ENCODE peak calls at places on chromosome 2, in four cellular contexts. N is hepatocyte, K is cardiac fibroblast, C is brain microvascular endothelial cell. D is an unnamed sample.

GRCh38 chr2:167181134-167181533 is 292.9 kb downstream of the XIRP2 start:
- DNase-seq in N (no peak), K (peak; percentile 34), C (peak; percentile 31), D (peak; percentile 79)

GRCh38 chr2:181916726-181917377 is 25.3 kb downstream of the ITPRID2 start:
- DNase-seq in N (no peak), K (peak; percentile 39), C (peak; percentile 70), D (peak; percentile 27)

GRCh38 chr2:215536476-215536875 is 100.6 kb upstream of the FN1 start:
- DNase-seq in N (no peak), K (no peak), C (no peak), D (no peak)

GRCh38 chr2:225165052-225165451 is 122.8 kb upstream of the DOCK10 start:
- DNase-seq in N (no peak), K (no peak), C (no peak), D (peak; percentile 68)

GRCh38 chr2:163370169-163370886 is 365.5 kb downstream of the FIGN start:
- DNase-seq in N (no peak), K (no peak), C (no peak), D (peak; percentile 39)

GRCh38 chr2:155301221-155301620 is 602.7 kb downstream of the KCNJ3 start:
- DNase-seq in N (no peak), K (no peak), C (no peak), D (peak; percentile 60)

GRCh38 chr2:165185633-165186032 is 18.2 kb downstream of the SCN3A start:
- DNase-seq in N (no peak), K (no peak), C (no peak), D (no peak)

GRCh38 chr2:192148620-192149321 is 46.0 kb downstream of the TMEFF2 start:
- DNase-seq in N (no peak), K (peak; percentile 45), C (peak; percentile 44), D (no peak)

GRCh38 chr2:254231-254630 is 9.6 kb downstream of the SH3YL1 start:
- DNase-seq in N (no peak), K (no peak), C (no peak), D (peak; percentile 45)

GRCh38 chr2:42124051-42124813 is 44.9 kb upstream of the EML4 start:
- DNase-seq in N (no peak), K (no peak), C (no peak), D (no peak)

GRCh38 chr2:30385327-30385726 is 61.7 kb upstream of the LCLAT1 start:
- DNase-seq in N (peak; percentile 64), K (peak; percentile 51), C (peak; percentile 40), D (peak; percentile 33)

GRCh38 chr2:149080964-149081363 is 42.5 kb downstream of the LYPD6B start:
- DNase-seq in N (no peak), K (no peak), C (no peak), D (no peak)

GRCh38 chr2:205948496-205948837 is 137.5 kb downstream of the INO80D start:
- DNase-seq in N (no peak), K (no peak), C (no peak), D (no peak)

GRCh38 chr2:231334179-231334930 is 61.2 kb upstream of the B3GNT7 start:
- DNase-seq in N (no peak), K (no peak), C (no peak), D (no peak)

GRCh38 chr2:85413592-85414421 is 3.6 kb upstream of the CAPG start:
- DNase-seq in N (peak; percentile 90), K (peak; percentile 47), C (no peak), D (peak; percentile 71)

GRCh38 chr2:32746554-32747133 is 118.8 kb downstream of the TTC27 start:
- DNase-seq in N (no peak), K (peak; percentile 70), C (no peak), D (no peak)

GRCh38 chr2:191152841-191153240 is 2.0 kb upstream of the STAT4 start:
- DNase-seq in N (no peak), K (peak; percentile 47), C (peak; percentile 84), D (peak; percentile 76)

GRCh38 chr2:201859886-201860285 is 53.5 kb downstream of the CDK15 start:
- DNase-seq in N (no peak), K (no peak), C (no peak), D (no peak)

GRCh38 chr2:60533114-60534033 is 20.1 kb downstream of the BCL11A start:
- DNase-seq in N (peak; percentile 53), K (no peak), C (no peak), D (peak; percentile 81)

GRCh38 chr2:85754313-85755095 is 713 bp downstream of the ATOH8 start:
- DNase-seq in N (peak; percentile 72), K (peak; percentile 57), C (no peak), D (peak; percentile 21)

GRCh38 chr2:41410011-41410410 is 637.8 kb upstream of the PKDCC start:
- DNase-seq in N (no peak), K (no peak), C (no peak), D (no peak)

GRCh38 chr2:239598011-239598731 is 197.4 kb upstream of the HDAC4 start:
- DNase-seq in N (no peak), K (no peak), C (no peak), D (no peak)

GRCh38 chr2:84906108-84906899 is 848 bp downstream of the TMSB10 start:
- DNase-seq in N (peak; percentile 47), K (no peak), C (no peak), D (peak; percentile 18)

GRCh38 chr2:152089238-152089637 is 9.6 kb downstream of the CACNB4 start:
- DNase-seq in N (no peak), K (no peak), C (no peak), D (peak; percentile 11)

GRCh38 chr2:38245114-38245641 is 131.9 kb downstream of the ATL2 start:
- DNase-seq in N (no peak), K (no peak), C (no peak), D (peak; percentile 66)

GRCh38 chr2:165634282-165634681 is 159.8 kb downstream of the GALNT3 start:
- DNase-seq in N (no peak), K (no peak), C (no peak), D (no peak)

GRCh38 chr2:88603146-88603545 is 24.1 kb downstream of the EIF2AK3 start:
- DNase-seq in N (no peak), K (peak; percentile 64), C (peak; percentile 34), D (no peak)

GRCh38 chr2:23639406-23639982 is 254.5 kb downstream of the KLHL29 start:
- DNase-seq in N (no peak), K (no peak), C (no peak), D (no peak)

GRCh38 chr2:17518212-17519154 is at the start of gene RAD51AP2:
- DNase-seq in N (peak; percentile 89), K (peak; percentile 85), C (peak; percentile 89), D (peak; percentile 86)

GRCh38 chr2:275457-275856 is 10.7 kb downstream of the ACP1 start:
- DNase-seq in N (no peak), K (no peak), C (no peak), D (no peak)

GRCh38 chr2:108267117-108267516 is 21.6 kb upstream of the SULT1C2 start:
- DNase-seq in N (no peak), K (peak; percentile 12), C (peak; percentile 66), D (peak; percentile 53)

GRCh38 chr2:96354492-96354891 is 18.9 kb downstream of the NCAPH start:
- DNase-seq in N (no peak), K (no peak), C (no peak), D (peak; percentile 39)

GRCh38 chr2:47193607-47194006 is 38.5 kb upstream of the STPG4 start:
- DNase-seq in N (no peak), K (peak; percentile 52), C (no peak), D (no peak)

GRCh38 chr2:196076778-196077568 is 8.3 kb upstream of the DNAH7 start:
- DNase-seq in N (no peak), K (no peak), C (no peak), D (no peak)

GRCh38 chr2:196079052-196079451 is 10.4 kb upstream of the DNAH7 start:
- DNase-seq in N (peak; percentile 21), K (no peak), C (no peak), D (no peak)

GRCh38 chr2:196075196-196075595 is 6.6 kb upstream of the DNAH7 start:
- DNase-seq in N (no peak), K (no peak), C (no peak), D (no peak)

GRCh38 chr2:196080526-196080925 is 11.9 kb upstream of the DNAH7 start:
- DNase-seq in N (no peak), K (no peak), C (no peak), D (no peak)

DNA sequence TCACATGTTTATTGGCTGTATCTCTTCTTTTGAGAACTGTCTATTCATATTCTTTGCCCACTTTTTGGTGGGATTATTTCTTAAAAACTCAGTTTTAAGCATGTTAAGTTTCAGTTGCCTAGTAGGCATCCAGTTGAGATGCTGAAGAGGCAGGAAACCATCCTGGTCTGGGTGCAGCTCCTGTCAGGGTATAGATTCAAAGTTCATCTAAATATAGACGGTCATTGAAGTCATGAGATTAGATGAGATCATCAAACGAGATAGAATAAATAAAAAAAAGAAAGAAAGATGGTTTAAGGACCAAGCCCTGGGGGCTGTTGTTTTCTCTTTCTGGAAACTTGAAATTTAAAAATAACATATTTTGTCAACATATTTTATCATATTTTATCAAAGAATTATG is 9.2 kb upstream of the DNAH7 start:
- DNase-seq in N (no peak), K (no peak), C (no peak), D (no peak)
- H3K4me3 ChIP-seq in N (no peak overlapping the region), K (no peak overlapping the region), C (no peak overlapping the region), D (no peak overlapping the region)

DNA sequence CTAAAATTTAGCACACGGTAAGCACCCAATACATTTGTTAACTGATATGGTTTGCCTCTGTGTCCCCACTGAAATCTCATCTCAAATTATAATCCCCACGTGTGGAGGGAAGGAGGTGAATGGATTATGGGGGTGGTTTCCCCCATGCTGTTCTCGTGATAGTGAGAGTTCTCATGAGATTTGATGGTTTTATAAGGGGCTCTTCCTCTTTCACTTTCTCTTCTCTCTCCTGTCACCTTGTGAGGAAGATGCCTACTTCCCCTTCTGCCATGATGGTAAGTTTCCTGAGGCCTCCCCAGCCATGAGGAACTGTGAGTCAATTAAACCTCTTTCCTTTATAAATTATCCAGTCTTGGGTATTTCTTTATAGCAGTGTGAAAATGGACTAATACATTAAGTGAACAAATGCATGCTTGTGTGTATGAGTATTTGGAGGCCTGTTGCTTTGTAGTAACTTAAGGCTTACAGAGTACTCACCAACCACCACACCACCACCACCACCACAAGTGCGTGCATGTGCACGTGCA is 159.8 kb downstream of the MTX2 start:
- DNase-seq in N (no peak), K (no peak), C (no peak), D (no peak)
- H3K4me3 ChIP-seq in N (no peak overlapping the region), K (no peak overlapping the region), C (no peak overlapping the region), D (no peak overlapping the region)

GRCh38 chr2:135960598-135961551 is 24.6 kb downstream of the DARS1 start:
- DNase-seq in N (peak; percentile 9), K (peak; percentile 67), C (no peak), D (no peak)
- H3K4me3 ChIP-seq in N (no peak overlapping the region), K (no peak overlapping the region), C (no peak overlapping the region), D (no peak overlapping the region)

GRCh38 chr2:36366491-36367120 is 11.0 kb downstream of the CRIM1 start:
- DNase-seq in N (no peak), K (peak; percentile 58), C (no peak), D (no peak)

GRCh38 chr2:36369711-36370110 is 14.1 kb downstream of the CRIM1 start:
- DNase-seq in N (no peak), K (no peak), C (no peak), D (no peak)

GRCh38 chr2:36369163-36369562 is 13.6 kb downstream of the CRIM1 start:
- DNase-seq in N (no peak), K (no peak), C (no peak), D (no peak)

GRCh38 chr2:36367497-36368353 is 12.1 kb downstream of the CRIM1 start:
- DNase-seq in N (no peak), K (peak; percentile 52), C (no peak), D (peak; percentile 94)

DNA sequence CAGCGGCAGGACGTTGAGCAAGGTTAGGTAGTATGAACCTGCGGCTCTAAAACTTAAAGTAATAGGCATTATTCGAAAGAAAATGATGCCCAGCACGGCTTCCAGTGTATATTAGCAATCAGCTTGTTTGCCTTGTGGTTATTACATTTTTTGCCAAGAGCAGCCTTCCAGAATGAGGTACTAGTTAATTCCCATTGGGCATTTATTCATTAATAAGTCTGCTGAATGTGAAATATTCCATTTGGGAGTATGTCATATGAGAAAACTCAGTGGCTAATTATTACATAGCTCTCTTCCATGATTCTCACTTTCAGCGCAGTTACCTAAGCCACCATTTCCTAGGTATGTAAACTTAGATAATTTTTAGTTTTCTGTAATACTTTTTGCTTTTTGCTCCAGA is 12.9 kb downstream of the CRIM1 start:
- DNase-seq in N (no peak), K (no peak), C (no peak), D (no peak)
- H3K4me3 ChIP-seq in N (no peak overlapping the region), K (no peak overlapping the region), C (no peak overlapping the region), D (peak overlapping the region; percentile 31)

D was measured in epithelial cell of esophagus.